ENCODE peak calls at places on chromosomes 12 and 14, in nine cellular contexts. U is prostate gland, J is AG09319, X is heart right ventricle, F is H9, Y is mesothelial cell of epicardium, M is GM10248, B is HFF-Myc, Z is astrocyte of the cerebellum. A is an unnamed sample.

GRCh38 chr12:4091001-4091789 is 182.4 kb upstream of the CCND2 start:
- DNase-seq in U (no peak), J (no peak), X (no peak), F (no peak), Y (no peak), M (no peak), B (no peak), Z (no peak), A (no peak)

GRCh38 chr14:103109789-103110415 is 13.4 kb upstream of the TNFAIP2 start:
- DNase-seq in U (no peak), J (no peak), X (peak), F (peak), Y (no peak), M (no peak), B (peak), Z (peak), A (no peak)

GRCh38 chr14:99603471-99603933 is 505 bp downstream of the CCDC85C start:
- DNase-seq in U (no peak), J (no peak), X (peak), F (peak), Y (peak), M (no peak), B (no peak), Z (no peak), A (no peak)

GRCh38 chr12:124694846-124695497 is 127.6 kb upstream of the NCOR2 start:
- DNase-seq in U (peak), J (no peak), X (peak), F (peak), Y (no peak), M (no peak), B (peak), Z (peak), A (no peak)

GRCh38 chr12:21129906-21130305 is 1.1 kb upstream of the SLCO1B1 start:
- DNase-seq in U (no peak), J (no peak), X (no peak), F (no peak), Y (no peak), M (no peak), B (no peak), Z (peak), A (no peak)

GRCh38 chr12:5665615-5666014 is 233.7 kb downstream of the NTF3 start:
- DNase-seq in U (no peak), J (no peak), X (no peak), F (no peak), Y (no peak), M (no peak), B (no peak), Z (no peak), A (no peak)

GRCh38 chr12:24109381-24110039 is 160.0 kb upstream of the SOX5 start:
- DNase-seq in U (no peak), J (no peak), X (no peak), F (no peak), Y (no peak), M (peak), B (no peak), Z (peak), A (no peak)

GRCh38 chr12:104049278-104050257 is at the start of gene GLT8D2:
- DNase-seq in U (peak), J (peak), X (peak), F (peak), Y (peak), M (no peak), B (peak), Z (peak), A (no peak)

GRCh38 chr14:51398898-51399297 is 158.9 kb downstream of the TMX1 start:
- DNase-seq in U (no peak), J (no peak), X (no peak), F (no peak), Y (no peak), M (no peak), B (peak), Z (no peak), A (no peak)

GRCh38 chr12:53423597-53423996 is at the start of gene AMHR2:
- DNase-seq in U (no peak), J (no peak), X (no peak), F (no peak), Y (no peak), M (no peak), B (no peak), Z (no peak), A (no peak)

GRCh38 chr12:97500537-97500936 is 37.9 kb downstream of the RMST start:
- DNase-seq in U (no peak), J (no peak), X (no peak), F (no peak), Y (no peak), M (no peak), B (no peak), Z (no peak), A (no peak)

GRCh38 chr12:97502600-97502999 is 40.0 kb downstream of the RMST start:
- DNase-seq in U (no peak), J (no peak), X (no peak), F (no peak), Y (no peak), M (no peak), B (no peak), Z (no peak), A (no peak)

GRCh38 chr12:97501422-97501821 is 38.8 kb downstream of the RMST start:
- DNase-seq in U (no peak), J (no peak), X (no peak), F (no peak), Y (no peak), M (no peak), B (no peak), Z (no peak), A (no peak)

GRCh38 chr12:97503073-97503472 is 40.5 kb downstream of the RMST start:
- DNase-seq in U (no peak), J (no peak), X (no peak), F (no peak), Y (no peak), M (no peak), B (no peak), Z (no peak), A (no peak)
- TF ChIP-seq CTCF in U (no peak), J (no peak), X (no peak), F (no peak), Y (no peak), M (no peak), B (no peak), Z (no peak), A (no peak)

GRCh38 chr14:75319021-75319420 is 40.4 kb downstream of the FOS start:
- DNase-seq in U (no peak), J (no peak), X (no peak), F (no peak), Y (no peak), M (no peak), B (no peak), Z (no peak), A (no peak)
- TF ChIP-seq CTCF in U (no peak), J (no peak), X (no peak), F (no peak), Y (no peak), M (no peak), B (no peak), Z (no peak), A (no peak)

GRCh38 chr14:26004342-26004741 is 593.5 kb downstream of the NOVA1 start:
- DNase-seq in U (no peak), J (no peak), X (no peak), F (no peak), Y (no peak), M (no peak), B (no peak), Z (no peak), A (no peak)

DNA sequence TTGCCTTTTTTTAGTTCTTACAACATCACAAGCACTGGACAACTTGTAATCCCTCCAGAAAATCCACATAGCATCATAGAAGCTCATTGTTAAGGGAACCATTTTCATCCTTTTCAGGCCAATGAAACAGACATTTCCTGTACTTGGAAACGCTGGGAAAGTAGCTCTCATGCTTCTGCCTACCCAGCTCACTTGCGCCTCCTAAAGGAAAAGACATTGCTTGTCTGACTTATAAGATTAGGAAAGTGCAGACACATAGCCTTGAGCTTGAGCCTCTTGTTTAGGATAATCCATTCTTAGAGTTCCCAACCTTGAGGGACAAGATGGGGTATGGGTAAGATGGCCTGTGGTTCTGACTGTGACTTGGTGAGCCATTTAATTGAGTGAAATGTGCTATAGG is 589.5 kb downstream of the NOVA1 start:
- DNase-seq in U (no peak), J (no peak), X (no peak), F (peak), Y (no peak), M (no peak), B (no peak), Z (no peak), A (no peak)
- TF ChIP-seq CTCF in U (no peak), J (no peak), X (no peak), F (peak), Y (no peak), M (no peak), B (no peak), Z (no peak), A (no peak)

DNA sequence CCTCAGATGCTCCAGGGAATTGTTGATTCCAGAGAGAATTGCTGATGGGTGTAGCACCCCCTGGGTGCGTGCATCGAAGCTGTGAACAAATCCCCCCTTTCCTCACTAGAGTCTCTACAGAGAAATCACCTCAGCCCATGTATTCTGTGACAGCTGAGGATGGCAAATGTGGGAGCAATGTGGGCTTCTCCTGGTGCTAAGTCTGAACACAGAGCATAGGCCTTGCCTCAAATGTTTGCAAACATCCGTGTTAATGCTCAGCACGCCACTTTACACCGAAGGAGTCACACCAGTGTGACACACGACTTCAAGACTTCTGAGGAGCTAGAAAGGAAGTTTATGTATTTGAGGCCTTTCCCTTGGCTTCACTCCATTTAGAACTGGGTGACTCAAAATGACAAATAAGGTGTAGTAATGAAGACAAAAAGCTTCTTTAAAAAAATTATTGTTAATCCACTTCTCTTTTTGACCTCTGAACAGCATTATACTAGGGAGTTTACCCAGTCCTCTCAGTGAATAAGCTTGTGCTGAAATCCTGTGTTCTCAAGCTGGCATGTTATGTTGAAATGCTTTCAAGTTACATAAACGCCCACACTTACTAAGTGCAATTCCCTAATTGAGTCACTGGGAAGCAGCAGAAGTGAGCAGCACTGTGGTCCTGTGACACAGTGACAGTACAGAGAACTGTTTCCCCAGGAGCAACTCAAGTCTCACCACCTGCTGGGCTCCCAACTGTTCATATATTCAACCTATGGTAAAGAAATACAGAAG is 92.9 kb downstream of the FAR2 start:
- DNase-seq in U (peak), J (peak), X (no peak), F (no peak), Y (no peak), M (peak), B (peak), Z (no peak), A (no peak)
- TF ChIP-seq CTCF in U (peak), J (peak), X (no peak), F (no peak), Y (no peak), M (no peak), B (no peak), Z (no peak), A (peak)

DNA sequence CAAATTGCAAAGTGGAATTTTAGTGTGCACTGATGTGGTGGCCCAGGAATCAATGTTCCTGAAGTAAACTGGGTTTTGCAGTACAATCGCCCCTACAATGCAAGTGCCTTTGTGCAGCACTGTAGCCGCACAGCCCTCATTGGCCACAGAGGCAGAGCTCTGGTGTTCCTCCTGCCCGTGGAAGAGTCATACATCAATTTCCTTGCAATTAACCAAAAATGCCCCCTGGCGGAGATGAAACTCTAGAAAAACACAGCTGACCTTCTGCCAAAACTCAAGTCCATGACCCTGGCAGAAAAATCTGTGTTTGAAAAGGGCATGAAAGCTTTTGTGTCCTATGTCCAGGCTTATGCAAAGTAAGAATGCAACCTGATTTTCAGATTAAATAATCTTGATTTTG is 117.9 kb upstream of the PRB2 start:
- DNase-seq in U (no peak), J (no peak), X (no peak), F (peak), Y (no peak), M (no peak), B (no peak), Z (no peak), A (no peak)
- TF ChIP-seq CTCF in U (no peak), J (no peak), X (no peak), F (peak), Y (no peak), M (no peak), B (no peak), Z (peak), A (no peak)

A was measured in chondrocyte.